ENCODE peak calls at places on chromosome 14, in eight cellular contexts. X is HuH-7; S is GM04504; L is ACHN; P is stimulated activated CD8-positive, alpha-beta memory T cell treated with anti-CD3 and anti-CD28 coated beads, Interleukin-12 subunit alpha, Interleukin-12 subunit beta, amount 100 ng/mL, for 4 hours; T is mammary epithelial cell; A is SHP77; I is caudate nucleus. W is an unnamed sample.

GRCh38 chr14:100890044-100890443 is 13.5 kb downstream of the RTL1 start:
- DNase-seq in S (no peak), X (no peak), P (no peak), T (no peak), A (no peak), I (no peak), L (no peak), W (no peak)

GRCh38 chr14:64721391-64721791 is 17.2 kb downstream of the PLEKHG3 start:
- DNase-seq in A (no peak), T (peak), S (peak), L (no peak), I (no peak), X (no peak), P (no peak), W (no peak)

GRCh38 chr14:100474176-100474575 is 113.0 kb downstream of the BEGAIN start:
- DNase-seq in X (no peak), I (no peak), A (no peak), L (no peak), S (no peak), P (no peak), T (no peak), W (no peak)

GRCh38 chr14:93009471-93010117 is 86.6 kb downstream of the CHGA start:
- DNase-seq in I (peak), T (no peak), A (no peak), X (no peak), S (no peak), L (no peak), P (no peak), W (no peak)

GRCh38 chr14:105281354-105282097 is 19.3 kb downstream of the BRF1 start:
- DNase-seq in X (peak), A (peak), S (peak), L (peak), T (peak), I (no peak), P (no peak), W (no peak)

GRCh38 chr14:101191086-101191881 is 287.8 kb upstream of the RTL1 start:
- DNase-seq in I (no peak), P (no peak), L (no peak), X (no peak), T (no peak), S (no peak), A (no peak), W (no peak)

GRCh38 chr14:94355191-94355794 is 32.2 kb upstream of the SERPINA6 start:
- DNase-seq in S (peak), I (no peak), L (peak), P (no peak), X (peak), T (peak), A (no peak), W (no peak)

GRCh38 chr14:42224053-42224888 is 617.6 kb downstream of the LRFN5 start:
- DNase-seq in X (peak), P (no peak), T (peak), I (no peak), L (peak), A (peak), S (peak), W (no peak)

GRCh38 chr14:31018057-31018645 is 7.3 kb upstream of the AP4S1 start:
- DNase-seq in L (no peak), P (no peak), I (no peak), T (no peak), S (no peak), A (no peak), X (no peak), W (no peak)

GRCh38 chr14:104680056-104680805 is 9.2 kb upstream of the INF2 start:
- DNase-seq in P (no peak), T (peak), L (peak), S (no peak), A (no peak), I (no peak), X (no peak), W (no peak)

GRCh38 chr14:99673328-99674063 is 10.6 kb upstream of the CYP46A1 start:
- DNase-seq in P (no peak), T (no peak), S (no peak), I (no peak), A (no peak), X (no peak), L (no peak), W (no peak)

GRCh38 chr14:67557118-67557517 is 24.0 kb downstream of the PLEKHH1 start:
- DNase-seq in T (peak), P (no peak), S (no peak), L (no peak), I (no peak), X (no peak), A (no peak), W (no peak)

GRCh38 chr14:70726651-70727375 is 82.5 kb downstream of the MAP3K9 start:
- DNase-seq in T (no peak), I (no peak), A (no peak), X (no peak), P (no peak), S (no peak), L (no peak), W (no peak)

GRCh38 chr14:100076630-100077029 is 11.4 kb downstream of the EVL start:
- DNase-seq in S (peak), P (no peak), T (peak), I (no peak), L (no peak), X (no peak), A (no peak), W (no peak)

GRCh38 chr14:78172428-78172827 is 2.3 kb downstream of the NRXN3 start:
- DNase-seq in I (no peak), L (no peak), P (no peak), X (no peak), S (no peak), T (no peak), A (no peak), W (no peak)

GRCh38 chr14:99042376-99043257 is 229.4 kb downstream of the BCL11B start:
- DNase-seq in P (no peak), A (no peak), S (no peak), L (no peak), I (no peak), X (no peak), T (no peak), W (no peak)

GRCh38 chr14:99602788-99603415 is 1.1 kb downstream of the CCDC85C start:
- DNase-seq in I (no peak), X (no peak), P (no peak), T (no peak), S (no peak), L (no peak), A (no peak), W (no peak)

GRCh38 chr14:52413729-52414453 is 99.8 kb downstream of the PTGER2 start:
- DNase-seq in T (no peak), I (no peak), P (no peak), X (no peak), A (no peak), L (no peak), S (peak), W (no peak)

GRCh38 chr14:88941414-88941813 is 117.0 kb downstream of the TTC8 start:
- DNase-seq in A (no peak), X (no peak), L (no peak), I (no peak), S (no peak), P (no peak), T (peak), W (no peak)

GRCh38 chr14:94646481-94646880 is 34.3 kb downstream of the SERPINA3 start:
- DNase-seq in A (no peak), S (no peak), P (no peak), I (no peak), X (no peak), L (no peak), T (peak), W (no peak)

GRCh38 chr14:104827173-104828055 is 26.5 kb downstream of the ZBTB42 start:
- DNase-seq in L (peak), S (no peak), X (peak), T (peak), A (peak), P (peak), I (no peak), W (no peak)

GRCh38 chr14:68784995-68785816 is 7.7 kb downstream of the ZFP36L1 start:
- DNase-seq in X (no peak), T (peak), I (no peak), S (no peak), A (no peak), P (no peak), L (peak), W (no peak)

GRCh38 chr14:76904740-76905569 is 78.7 kb downstream of the LRRC74A start:
- DNase-seq in L (peak), P (peak), S (peak), T (peak), I (no peak), A (no peak), X (no peak), W (peak)

GRCh38 chr14:75543258-75543657 is 21.0 kb downstream of the BATF start:
- DNase-seq in A (no peak), T (no peak), P (no peak), I (no peak), L (no peak), X (no peak), S (no peak), W (no peak)

GRCh38 chr14:69637503-69638030 is 26.2 kb downstream of the SUSD6 start:
- DNase-seq in S (no peak), A (peak), L (no peak), I (no peak), X (no peak), P (no peak), T (no peak), W (no peak)

GRCh38 chr14:99215277-99215676 is 56.7 kb downstream of the BCL11B start:
- DNase-seq in A (no peak), I (no peak), S (peak), X (no peak), L (no peak), T (peak), P (no peak), W (no peak)

GRCh38 chr14:81170829-81171195 is 49.9 kb downstream of the GTF2A1 start:
- DNase-seq in S (no peak), X (no peak), T (no peak), A (no peak), P (no peak), L (peak), I (no peak), W (no peak)

GRCh38 chr14:64410084-64410774 is 22.1 kb downstream of the MTHFD1 start:
- DNase-seq in X (peak), A (no peak), I (no peak), S (no peak), P (no peak), L (peak), T (peak), W (no peak)

GRCh38 chr14:31568151-31568550 is 6.9 kb downstream of the NUBPL start:
- DNase-seq in L (no peak), X (no peak), T (no peak), P (no peak), I (no peak), S (no peak), A (no peak), W (no peak)

W was measured in stimulated activated effector memory CD8-positive, alpha-beta T cell treated with anti-CD3 and anti-CD28 coated beads, Interleukin-12 subunit alpha, Interleukin-12 subunit beta, amount 100 ng/mL, for 72 hours.